ENCODE peak calls at places on chromosomes 12 and 14, in nine cellular contexts. G, O, E, F, T, W, I, A and S are unnamed samples.

GRCh38 chr14:33457617-33458016 is 493.3 kb downstream of the EGLN3 start:
- DNase-seq in E (no peak), F (no peak), G (no peak), T (no peak), O (no peak), A (no peak), I (no peak), W (no peak), S (no peak)

GRCh38 chr14:76767681-76768055 is 6.4 kb downstream of the VASH1 start:
- DNase-seq in E (no peak), F (no peak), G (no peak), T (peak; percentile 3), A (no peak), W (no peak), I (no peak), O (no peak), S (no peak)

GRCh38 chr12:50742776-50743175 is 21.1 kb upstream of the ATF1 start:
- DNase-seq in F (no peak), T (no peak), E (no peak), I (no peak), A (no peak), G (no peak), W (no peak), O (no peak), S (no peak)

GRCh38 chr12:3757261-3757660 is 4.4 kb upstream of the CRACR2A start:
- DNase-seq in F (no peak), W (peak; percentile 78), A (no peak), T (no peak), O (no peak), E (no peak), G (no peak), I (no peak), S (no peak)

GRCh38 chr12:121536929-121537813 is 43.7 kb downstream of the KDM2B start:
- DNase-seq in A (peak; percentile 94), G (no peak), W (peak; percentile 88), E (peak; percentile 88), I (peak; percentile 64), F (no peak), T (peak; percentile 73), O (no peak), S (peak; percentile 45)

GRCh38 chr12:59322473-59322872 is 273.4 kb upstream of the SLC16A7 start:
- DNase-seq in T (no peak), A (no peak), W (no peak), E (no peak), F (no peak), G (no peak), I (no peak), O (no peak), S (no peak)

GRCh38 chr12:103928736-103929050 is 1.5 kb upstream of the HSP90B1 start:
- DNase-seq in I (no peak), G (no peak), W (no peak), T (peak; percentile 45), O (no peak), F (no peak), E (no peak), A (peak; percentile 76), S (no peak)

GRCh38 chr14:55847766-55848165 is 267.8 kb downstream of the KTN1 start:
- DNase-seq in A (no peak), W (no peak), E (no peak), T (no peak), I (no peak), O (no peak), G (no peak), F (no peak), S (no peak)

GRCh38 chr14:29587046-29587445 is 340.6 kb downstream of the PRKD1 start:
- DNase-seq in G (no peak), T (no peak), I (no peak), O (no peak), W (no peak), F (no peak), E (no peak), A (no peak), S (no peak)

GRCh38 chr12:9947674-9948073 is 15.5 kb upstream of the CLEC2A start:
- DNase-seq in I (no peak), F (no peak), G (no peak), E (no peak), O (no peak), A (no peak), W (no peak), T (no peak), S (no peak)

GRCh38 chr14:32560213-32560857 is 231.2 kb downstream of the AKAP6 start:
- DNase-seq in W (peak; percentile 41), A (peak; percentile 84), O (peak; percentile 54), T (peak; percentile 66), E (peak; percentile 59), G (no peak), F (peak; percentile 76), I (peak; percentile 47), S (peak; percentile 79)

GRCh38 chr14:94540031-94540794 is 21.0 kb upstream of the SERPINA4 start:
- DNase-seq in I (no peak), A (no peak), G (no peak), W (no peak), F (no peak), E (no peak), T (no peak), O (no peak), S (no peak)

GRCh38 chr14:74906923-74907620 is 16.0 kb downstream of the RPS6KL1 start:
- DNase-seq in A (peak; percentile 70), O (no peak), F (no peak), G (no peak), W (no peak), T (no peak), E (no peak), I (no peak), S (no peak)

GRCh38 chr12:49091056-49091835 is 3.4 kb downstream of the DHH start:
- DNase-seq in O (no peak), I (no peak), F (no peak), W (no peak), G (no peak), E (no peak), T (no peak), A (no peak), S (no peak)

GRCh38 chr12:89960011-89960507 is 251.4 kb upstream of the ATP2B1 start:
- DNase-seq in I (peak; percentile 37), T (no peak), W (no peak), O (no peak), A (no peak), E (no peak), F (no peak), G (no peak), S (no peak)

GRCh38 chr12:114670257-114670955 is 13.6 kb downstream of the TBX3 start:
- DNase-seq in W (no peak), F (no peak), A (no peak), T (no peak), O (no peak), G (no peak), I (no peak), E (no peak), S (no peak)

GRCh38 chr14:55968741-55969140 is 149.5 kb upstream of the PELI2 start:
- DNase-seq in E (no peak), O (no peak), W (no peak), G (no peak), A (no peak), F (no peak), T (no peak), I (no peak), S (no peak)

GRCh38 chr12:88775742-88776151 is 195.5 kb upstream of the KITLG start:
- DNase-seq in A (no peak), W (peak; percentile 36), F (no peak), O (no peak), E (no peak), I (no peak), T (no peak), G (no peak), S (no peak)

GRCh38 chr14:91280129-91280528 is 35.6 kb upstream of the GPR68 start:
- DNase-seq in W (no peak), A (no peak), T (no peak), O (no peak), F (no peak), I (no peak), E (no peak), G (no peak), S (no peak)

GRCh38 chr14:63223596-63223995 is 19.4 kb downstream of the RHOJ start:
- DNase-seq in F (no peak), O (no peak), I (no peak), A (no peak), T (no peak), G (no peak), E (no peak), W (no peak), S (no peak)

DNA sequence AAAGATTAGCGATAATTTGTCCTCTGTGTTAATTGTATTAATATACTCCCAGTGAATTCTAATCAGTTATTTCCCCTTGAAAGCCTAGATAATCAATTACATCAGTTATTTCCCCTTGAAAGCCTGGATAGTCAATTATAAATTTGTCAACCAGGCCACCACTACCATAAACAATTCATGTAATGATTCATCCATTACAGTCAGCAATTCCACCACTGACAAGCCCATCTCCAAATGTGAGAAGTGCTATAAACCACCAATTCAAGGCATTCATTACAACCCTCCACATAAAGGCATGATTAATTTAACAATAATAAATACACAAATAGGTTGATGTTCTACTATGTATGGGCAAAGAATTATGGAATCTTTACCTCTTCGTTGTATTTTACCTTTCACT is 40.9 kb downstream of the INTS13 start:
- DNase-seq in E (no peak), A (no peak), O (no peak), I (no peak), W (no peak), F (no peak), G (no peak), T (no peak), S (no peak)
- H3K4me1 ChIP-seq in E (no peaks in the 10 kb centered on the region), A (no peaks in the 10 kb centered on the region), O (no peaks in the 10 kb centered on the region), I (no peaks in the 10 kb centered on the region), W (no peaks in the 10 kb centered on the region), F (no peaks in the 10 kb centered on the region), G (no peaks in the 10 kb centered on the region), T (no peaks in the 10 kb centered on the region), S (no peaks in the 10 kb centered on the region)

GRCh38 chr12:2285462-2285861 is 232.7 kb downstream of the CACNA1C start:
- DNase-seq in E (no peak), I (no peak), A (no peak), F (no peak), W (no peak), G (no peak), T (no peak), O (no peak), S (no peak)
- H3K4me1 ChIP-seq in E (peaks cover 37% of the 10 kb centered on the region), I (no peaks in the 10 kb centered on the region), A (no peaks in the 10 kb centered on the region), F (peaks cover 4% of the 10 kb centered on the region), W (no peaks in the 10 kb centered on the region), G (no peaks in the 10 kb centered on the region), T (no peaks in the 10 kb centered on the region), O (no peaks in the 10 kb centered on the region), S (peaks cover 81% of the 10 kb centered on the region)

GRCh38 chr12:57474862-57475261 is 4.8 kb downstream of the ARHGAP9 start:
- DNase-seq in G (no peak), I (no peak), W (no peak), F (no peak), O (no peak), A (no peak), E (no peak), T (no peak), S (no peak)
- H3K4me1 ChIP-seq in G (peaks cover 65% of the 10 kb centered on the region), I (no peaks in the 10 kb centered on the region), W (peaks cover 15% of the 10 kb centered on the region), F (peaks cover 2% of the 10 kb centered on the region), O (no peaks in the 10 kb centered on the region), A (peaks cover 20% of the 10 kb centered on the region), E (no peaks in the 10 kb centered on the region), T (no peaks in the 10 kb centered on the region), S (no peaks in the 10 kb centered on the region)

DNA sequence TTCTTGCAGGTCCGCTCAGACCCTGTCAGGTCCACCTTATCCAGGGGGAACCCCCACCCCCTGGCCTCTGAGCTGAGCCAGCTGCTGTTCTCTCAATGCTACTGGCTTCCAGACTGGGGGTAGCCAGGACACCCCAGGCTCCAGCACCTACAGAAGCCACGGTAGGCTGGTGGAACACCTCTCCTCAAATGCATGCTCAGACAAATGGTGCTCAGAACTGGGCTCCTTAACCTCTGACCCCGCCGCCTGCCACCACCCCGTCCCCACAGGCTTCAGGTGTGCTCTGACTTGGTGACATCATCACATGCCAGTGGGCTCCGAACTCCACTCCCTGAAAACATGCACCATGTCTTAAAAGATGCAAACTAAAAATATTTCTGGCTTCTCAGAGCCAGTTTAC is 54.4 kb downstream of the BCL11B start:
- DNase-seq in I (no peak), A (no peak), G (no peak), E (no peak), F (no peak), O (no peak), W (no peak), T (no peak), S (no peak)
- H3K4me1 ChIP-seq in I (no peaks in the 10 kb centered on the region), A (no peaks in the 10 kb centered on the region), G (peaks cover 90% of the 10 kb centered on the region), E (no peaks in the 10 kb centered on the region), F (no peaks in the 10 kb centered on the region), O (peaks cover 4% of the 10 kb centered on the region), W (no peaks in the 10 kb centered on the region), T (no peaks in the 10 kb centered on the region), S (peaks cover 52% of the 10 kb centered on the region)